ENCODE peak calls at places on chromosomes 4 and X, in seven cellular contexts. Q is heart left ventricle, E is right lobe of liver, S is IMR-90, N is esophagus squamous epithelium, L is Peyer's patch, X is body of pancreas. J is an unnamed sample.

GRCh38 chr4:21656832-21657231 is 291.7 kb downstream of the KCNIP4 start:
- DNase-seq in Q (no peak), E (no peak), S (no peak), N (no peak), L (no peak), X (peak; percentile 2), J (no peak)

GRCh38 chr4:129064717-129065116 is 28.6 kb downstream of the SCLT1 start:
- DNase-seq in Q (no peak), E (no peak), S (peak; percentile 77), N (no peak), L (no peak), X (no peak), J (no peak)

GRCh38 chrX:10379848-10380247 is 223.1 kb downstream of the CLCN4 start:
- DNase-seq in Q (no peak), E (no peak), S (no peak), N (no peak), L (no peak), X (no peak), J (no peak)

GRCh38 chr4:53010320-53010719 is 148.2 kb downstream of the RASL11B start:
- DNase-seq in Q (peak; percentile 54), E (no peak), S (peak; percentile 53), N (no peak), L (peak; percentile 51), X (peak; percentile 91), J (peak; percentile 80)

GRCh38 chr4:12145106-12145505 is 716.4 kb upstream of the HS3ST1 start:
- DNase-seq in Q (no peak), E (no peak), S (no peak), N (no peak), L (no peak), X (no peak), J (no peak)

GRCh38 chr4:53929311-53929710 is 135.1 kb downstream of the CHIC2 start:
- DNase-seq in Q (no peak), E (no peak), S (peak; percentile 65), N (no peak), L (no peak), X (no peak), J (no peak)

GRCh38 chr4:2172627-2173231 is 69.2 kb downstream of the HAUS3 start:
- DNase-seq in Q (no peak), E (no peak), S (no peak), N (no peak), L (no peak), X (no peak), J (no peak)

GRCh38 chr4:114057746-114058145 is 78.3 kb upstream of the ARSJ start:
- DNase-seq in Q (no peak), E (no peak), S (no peak), N (no peak), L (no peak), X (no peak), J (no peak)

GRCh38 chrX:129188223-129188622 is 335.1 kb downstream of the SMARCA1 start:
- DNase-seq in Q (no peak), E (no peak), S (no peak), N (no peak), L (no peak), X (no peak), J (no peak)

GRCh38 chr4:75018811-75019210 is 85.9 kb downstream of the PARM1 start:
- DNase-seq in Q (no peak), E (no peak), S (no peak), N (no peak), L (no peak), X (no peak), J (no peak)

GRCh38 chr4:125765936-125766335 is 451.2 kb downstream of the FAT4 start:
- DNase-seq in Q (no peak), E (no peak), S (peak; percentile 61), N (no peak), L (no peak), X (no peak), J (no peak)

GRCh38 chr4:130563185-130563890 is 1467.4 kb downstream of the C4orf33 start:
- DNase-seq in Q (peak; percentile 46), E (peak; percentile 29), S (peak; percentile 72), N (no peak), L (no peak), X (peak; percentile 71), J (peak; percentile 29)
- TF ChIP-seq CTCF in Q (no peak), E (peak; percentile 31), S (peak; percentile 67), N (no peak), L (no peak), X (peak; percentile 47), J (no peak)

DNA sequence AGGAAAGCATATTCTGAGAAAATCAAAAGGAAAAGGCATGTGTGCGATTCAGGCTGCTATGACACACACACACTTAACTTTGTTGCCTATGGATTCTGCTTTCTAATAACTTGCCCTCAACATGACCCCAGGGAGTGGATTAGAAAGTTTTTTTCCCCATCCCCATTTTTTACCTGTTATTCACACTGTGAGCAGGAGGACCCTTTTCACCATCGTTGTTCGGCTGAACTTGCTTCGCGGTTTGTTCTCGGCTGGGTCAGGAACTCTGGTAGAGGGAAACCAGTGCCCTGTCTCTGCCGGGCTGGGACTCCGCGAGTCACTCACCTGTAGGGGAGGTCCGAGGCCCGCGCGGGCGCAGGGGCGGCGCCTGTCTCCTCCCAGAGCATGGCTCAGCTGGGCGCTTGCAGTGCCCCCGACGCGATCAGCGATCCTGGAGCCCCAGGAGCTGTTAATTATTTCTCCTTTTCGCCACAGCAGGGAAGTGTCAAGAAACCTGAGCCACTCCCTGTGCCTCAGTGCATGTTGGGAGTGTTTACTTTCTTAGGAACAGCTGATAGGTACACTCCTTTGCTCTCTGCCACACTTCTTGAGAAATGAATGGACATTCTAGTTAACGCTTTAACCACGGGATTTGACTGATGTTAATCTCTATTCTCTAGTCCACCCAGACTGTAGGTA is at the start of gene RASSF6:
- DNase-seq in Q (no peak), E (peak; percentile 74), S (no peak), N (no peak), L (peak; percentile 93), X (peak; percentile 92), J (no peak)
- TF ChIP-seq POLR2A in Q (no peak), E (no peak), S (no peak), N (peak; percentile 45), L (peak; percentile 87), X (peak; percentile 41), J (no peak)

DNA sequence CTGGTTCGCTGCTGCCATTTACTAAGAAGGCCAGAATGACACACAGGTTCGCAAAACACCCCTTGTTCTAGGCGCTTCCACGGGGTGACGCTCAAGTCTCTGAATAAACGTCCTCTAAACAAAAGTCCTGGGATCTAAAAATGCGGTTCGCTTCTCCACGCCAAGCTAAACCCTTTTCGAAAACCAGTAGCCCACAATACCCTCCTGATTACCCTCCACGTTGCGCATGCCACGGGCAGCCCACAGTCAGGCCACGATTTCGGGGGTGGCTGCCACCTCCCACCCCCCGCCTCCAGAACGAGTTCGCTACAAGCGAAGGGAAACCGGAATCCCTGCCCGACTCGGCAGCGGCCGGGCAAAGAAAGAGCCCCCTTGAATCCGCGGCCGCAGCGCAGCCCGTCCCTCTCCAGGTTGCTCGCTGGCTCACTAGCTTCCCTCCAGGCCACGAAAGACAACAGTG is 423 bp downstream of the RPL39 start:
- DNase-seq in Q (no peak), E (peak; percentile 21), S (peak; percentile 26), N (no peak), L (peak; percentile 54), X (peak; percentile 31), J (peak; percentile 32)
- TF ChIP-seq CTCF in Q (peak; percentile 24), E (peak; percentile 11), S (peak; percentile 11), N (no peak), L (no peak), X (no peak), J (no peak)

DNA sequence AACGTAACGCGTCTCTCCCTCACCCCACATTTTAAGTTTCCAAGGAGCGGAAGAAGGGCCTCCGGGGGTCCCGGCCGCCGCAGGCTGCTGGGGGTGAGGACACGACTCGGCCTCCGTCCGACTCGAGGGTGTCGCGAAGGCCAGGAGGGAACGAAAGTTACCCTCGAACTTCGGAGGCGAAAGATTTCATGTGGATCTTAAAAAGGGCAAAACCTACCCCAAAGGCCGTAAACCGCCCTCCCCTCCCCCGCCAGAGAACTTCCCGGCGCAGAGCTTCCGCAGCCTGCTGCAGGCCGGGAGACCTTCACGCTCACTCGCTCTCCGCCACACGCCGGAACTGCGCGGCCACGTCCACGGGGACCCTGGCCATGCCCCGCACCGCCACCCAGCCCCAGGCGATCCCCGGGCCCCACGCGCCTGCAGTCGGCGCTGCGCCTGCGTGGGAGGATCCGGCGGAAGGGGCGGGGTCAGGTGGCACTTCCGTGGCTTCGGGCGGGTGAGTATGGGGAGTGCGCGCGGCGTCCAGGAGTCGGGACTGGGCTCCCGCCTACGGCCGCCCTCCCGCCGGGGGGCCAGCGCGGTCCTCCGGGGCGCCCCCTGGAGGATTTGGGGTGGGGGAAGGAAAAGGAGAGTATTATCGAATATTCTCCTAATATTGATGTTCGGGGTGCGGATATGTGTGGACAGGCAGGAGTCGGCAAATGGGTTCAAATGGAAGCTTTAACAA is at the start of gene MMAA:
- DNase-seq in Q (peak; percentile 97), E (peak; percentile 97), S (peak; percentile 91), N (peak; percentile 77), L (peak; percentile 98), X (peak; percentile 95), J (peak; percentile 96)
- TF ChIP-seq POLR2A in Q (peak; percentile 92), E (peak; percentile 99), S (peak; percentile 90), N (peak; percentile 98), L (peak; percentile 93), X (peak; percentile 90), J (peak; percentile 85)

GRCh38 chrX:115988825-115989224 is 181.7 kb upstream of the AGTR2 start:
- DNase-seq in Q (no peak), E (no peak), S (no peak), N (no peak), L (no peak), X (no peak), J (no peak)
- TF ChIP-seq CTCF in Q (no peak), E (peak; percentile 17), S (no peak), N (no peak), L (no peak), X (no peak), J (no peak)

DNA sequence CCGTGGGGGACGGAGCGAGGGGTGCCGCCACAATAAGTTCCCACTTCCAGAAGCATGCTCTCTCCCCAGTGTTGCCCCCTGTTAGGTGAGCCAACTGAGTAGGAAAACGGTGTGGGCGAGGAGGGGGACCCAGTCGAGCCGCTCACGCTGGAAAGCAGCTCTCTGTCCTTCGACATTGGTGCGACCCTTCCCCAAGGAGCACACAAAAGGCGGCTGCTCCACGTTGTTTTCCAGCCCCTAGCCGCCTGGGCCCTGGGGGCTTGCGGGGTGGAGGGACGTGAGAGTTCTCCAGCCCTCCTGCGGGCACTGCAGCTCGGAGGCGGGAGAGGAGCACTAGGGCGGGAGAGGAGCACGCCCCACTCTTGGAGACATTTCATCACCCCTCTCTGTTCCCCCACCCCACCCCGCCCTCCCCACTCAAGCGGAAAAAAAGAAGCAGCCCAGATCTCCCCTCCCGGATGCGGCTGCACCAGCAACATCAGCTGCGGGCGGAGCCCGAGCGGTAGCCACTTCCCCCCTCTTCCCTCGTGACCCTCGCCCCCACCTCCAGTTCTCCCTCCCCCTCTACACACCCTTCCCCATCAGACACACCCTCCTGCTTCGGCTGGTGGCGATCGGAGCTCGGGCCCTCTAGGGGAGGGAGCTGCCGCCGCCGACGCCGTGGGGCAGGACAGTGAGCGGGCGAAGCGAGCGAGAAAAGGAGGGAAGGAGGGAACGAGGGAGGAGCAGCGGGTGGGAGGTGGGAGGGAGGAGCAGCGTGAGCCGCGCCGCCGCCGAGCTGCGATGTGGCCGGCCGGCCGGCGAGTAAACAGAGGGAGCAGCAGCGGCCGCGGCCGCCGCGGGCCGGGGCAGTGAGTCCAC is at the start of gene DOCK11:
- DNase-seq in Q (peak; percentile 79), E (peak; percentile 66), S (peak; percentile 76), N (peak; percentile 36), L (peak; percentile 92), X (peak; percentile 68), J (peak; percentile 59)
- TF ChIP-seq POLR2A in Q (peak; percentile 16), E (peak; percentile 27), S (no peak), N (peak; percentile 64), L (peak; percentile 41), X (no peak), J (no peak)